ENCODE peak calls at places on chromosomes 5 and 9, in five cellular contexts. V is activated B cell treated with CpG ODN at 0.5 μM for 24 hours, J is fibroblast of pulmonary artery, S is NCI-H2081, I is NCI-H1092. A is an unnamed sample.

GRCh38 chr5:113378081-113378480 is 56.7 kb downstream of the TSSK1B start:
- DNase-seq in S (no peak), V (no peak), I (no peak), J (no peak), A (no peak)

GRCh38 chr5:103657301-103657700 is 94.7 kb upstream of the NUDT12 start:
- DNase-seq in J (no peak), I (no peak), V (no peak), S (no peak), A (no peak)

GRCh38 chr5:171450423-171451246 is 31.2 kb downstream of the FGF18 start:
- DNase-seq in I (no peak), S (no peak), J (peak; percentile 48), V (no peak), A (no peak)

GRCh38 chr9:20753761-20754160 is 69.7 kb downstream of the FOCAD start:
- DNase-seq in S (no peak), I (no peak), V (no peak), J (no peak), A (no peak)

GRCh38 chr9:90939367-90939766 is 137.7 kb downstream of the SYK start:
- DNase-seq in S (peak; percentile 8), I (peak; percentile 53), J (no peak), V (no peak), A (no peak)

GRCh38 chr5:854966-855743 is 4.4 kb upstream of the ZDHHC11 start:
- DNase-seq in I (no peak), V (no peak), S (no peak), J (no peak), A (no peak)

GRCh38 chr9:113963017-113963620 is 87.0 kb downstream of the ZNF618 start:
- DNase-seq in V (no peak), S (peak; percentile 11), J (peak; percentile 75), I (no peak), A (no peak)

GRCh38 chr9:90645721-90646120 is 3.1 kb upstream of the DIRAS2 start:
- DNase-seq in V (no peak), S (no peak), I (peak; percentile 24), J (no peak), A (peak; percentile 16)

GRCh38 chr5:94853122-94853521 is 234.7 kb downstream of the SLF1 start:
- DNase-seq in V (no peak), I (no peak), S (no peak), J (no peak), A (no peak)

GRCh38 chr9:16257604-16258003 is 612.9 kb downstream of the BNC2 start:
- DNase-seq in V (no peak), I (no peak), S (no peak), J (peak; percentile 45), A (no peak)

GRCh38 chr9:34452568-34452967 is 5.8 kb downstream of the FAM219A start:
- DNase-seq in J (peak; percentile 36), S (no peak), V (no peak), I (no peak), A (peak; percentile 19)

GRCh38 chr9:74001382-74001781 is 495.8 kb upstream of the RORB start:
- DNase-seq in S (no peak), V (no peak), J (no peak), I (no peak), A (no peak)

GRCh38 chr5:80761176-80761575 is 106.4 kb upstream of the DHFR start:
- DNase-seq in V (no peak), I (no peak), S (no peak), J (no peak), A (no peak)

GRCh38 chr9:131402073-131402472 is 8.2 kb downstream of the PRRC2B start:
- DNase-seq in S (no peak), V (no peak), J (no peak), I (no peak), A (no peak)

GRCh38 chr5:109703165-109703564 is 13.4 kb downstream of the MAN2A1 start:
- DNase-seq in J (no peak), S (no peak), V (no peak), I (no peak), A (no peak)

GRCh38 chr9:93002700-93003099 is 55.4 kb downstream of the FGD3 start:
- DNase-seq in I (no peak), J (no peak), V (no peak), S (no peak), A (no peak)

GRCh38 chr9:111969061-111969460 is 72.4 kb downstream of the UGCG start:
- DNase-seq in V (no peak), I (no peak), J (peak; percentile 92), S (no peak), A (no peak)

GRCh38 chr5:1545798-1546355 is 22.1 kb upstream of the LPCAT1 start:
- DNase-seq in I (peak; percentile 23), J (no peak), V (no peak), S (no peak), A (peak; percentile 10)

GRCh38 chr9:19922476-19923118 is 133.8 kb upstream of the SLC24A2 start:
- DNase-seq in J (peak; percentile 77), I (peak; percentile 79), V (no peak), S (peak; percentile 77), A (peak; percentile 89)

GRCh38 chr5:73328665-73329064 is 119.9 kb downstream of the FOXD1 start:
- DNase-seq in V (no peak), S (no peak), J (no peak), I (no peak), A (no peak)

GRCh38 chr5:33238826-33239670 is 201.7 kb upstream of the TARS1 start:
- DNase-seq in S (peak; percentile 66), V (no peak), I (no peak), J (peak; percentile 22), A (no peak)

GRCh38 chr5:56269216-56269927 is 36.2 kb upstream of the ANKRD55 start:
- DNase-seq in S (no peak), I (no peak), J (peak; percentile 85), V (no peak), A (peak; percentile 5)

GRCh38 chr9:479316-479715 is 264.7 kb downstream of the DOCK8 start:
- DNase-seq in J (no peak), V (no peak), S (no peak), I (no peak), A (no peak)

GRCh38 chr5:29214821-29215220 is 1978.7 kb upstream of the CDH6 start:
- DNase-seq in I (no peak), J (no peak), V (no peak), S (no peak), A (no peak)

GRCh38 chr5:90201923-90202322 is 207.6 kb downstream of the CETN3 start:
- DNase-seq in V (no peak), J (peak; percentile 49), S (peak; percentile 2), I (peak; percentile 11), A (peak; percentile 57)

GRCh38 chr9:89278997-89279739 is 31.8 kb upstream of the CKS2 start:
- DNase-seq in V (no peak), S (peak; percentile 5), J (peak; percentile 80), I (no peak), A (peak; percentile 43)

GRCh38 chr9:72586388-72587160 is 65.2 kb downstream of the TMC1 start:
- DNase-seq in S (no peak), V (no peak), I (no peak), J (peak; percentile 97), A (no peak)

GRCh38 chr5:120366047-120366446 is 98.1 kb upstream of the PRR16 start:
- DNase-seq in J (peak; percentile 21), S (no peak), V (no peak), I (no peak), A (no peak)

A was measured in COR-L47.